ENCODE peak calls at places on chromosome 6, in six cellular contexts. F is IMR-90, L is neuronal stem cell, E is H1, P is mesenchymal stem cell, J is trophoblast cell. V is an unnamed sample.

GRCh38 chr6:109188115-109188411 is 92.8 kb downstream of the CEP57L1 start:
- DNase-seq in F (no peak), L (no peak), E (no peak), P (no peak), J (no peak), V (no peak)

GRCh38 chr6:43274916-43275597 is 23.0 kb upstream of the SLC22A7 start:
- DNase-seq in F (no peak), L (no peak), E (no peak), P (no peak), J (no peak), V (no peak)

GRCh38 chr6:161133973-161134372 is 139.9 kb downstream of the AGPAT4 start:
- DNase-seq in F (no peak), L (no peak), E (no peak), P (no peak), J (no peak), V (no peak)

GRCh38 chr6:24194968-24195700 is 69.1 kb downstream of the NRSN1 start:
- DNase-seq in F (no peak), L (no peak), E (no peak), P (no peak), J (no peak), V (no peak)

GRCh38 chr6:107832146-107833056 is 8.3 kb upstream of the SCML4 start:
- DNase-seq in F (no peak), L (no peak), E (no peak), P (no peak), J (peak), V (no peak)

GRCh38 chr6:99019341-99019740 is 71.6 kb upstream of the FBXL4 start:
- DNase-seq in F (peak), L (no peak), E (no peak), P (no peak), J (no peak), V (no peak)

GRCh38 chr6:79810878-79811277 is 136.5 kb downstream of the ELOVL4 start:
- DNase-seq in F (no peak), L (peak), E (no peak), P (no peak), J (no peak), V (no peak)

GRCh38 chr6:26240157-26240980 is 124.6 kb upstream of the BTN3A2 start:
- DNase-seq in F (peak), L (no peak), E (no peak), P (peak), J (peak), V (peak)

GRCh38 chr6:85995339-85996033 is 352.8 kb upstream of the SYNCRIP start:
- DNase-seq in F (no peak), L (no peak), E (no peak), P (no peak), J (no peak), V (no peak)

GRCh38 chr6:33570806-33571636 is 9.1 kb downstream of the BAK1 start:
- DNase-seq in F (peak), L (peak), E (no peak), P (peak), J (peak), V (peak)

GRCh38 chr6:147903931-147904330 is 395.4 kb downstream of the SAMD5 start:
- DNase-seq in F (no peak), L (no peak), E (no peak), P (no peak), J (no peak), V (no peak)

GRCh38 chr6:128127650-128128049 is 226.8 kb upstream of the THEMIS start:
- DNase-seq in F (no peak), L (no peak), E (no peak), P (no peak), J (no peak), V (no peak)

GRCh38 chr6:148179786-148180185 is 162.9 kb upstream of the SASH1 start:
- DNase-seq in F (peak), L (no peak), E (no peak), P (peak), J (peak), V (no peak)

GRCh38 chr6:168376120-168376519 is 56.5 kb upstream of the DACT2 start:
- DNase-seq in F (no peak), L (no peak), E (no peak), P (no peak), J (no peak), V (no peak)

GRCh38 chr6:30156262-30156599 is 4.8 kb downstream of the TRIM10 start:
- DNase-seq in F (no peak), L (no peak), E (no peak), P (no peak), J (no peak), V (no peak)

DNA sequence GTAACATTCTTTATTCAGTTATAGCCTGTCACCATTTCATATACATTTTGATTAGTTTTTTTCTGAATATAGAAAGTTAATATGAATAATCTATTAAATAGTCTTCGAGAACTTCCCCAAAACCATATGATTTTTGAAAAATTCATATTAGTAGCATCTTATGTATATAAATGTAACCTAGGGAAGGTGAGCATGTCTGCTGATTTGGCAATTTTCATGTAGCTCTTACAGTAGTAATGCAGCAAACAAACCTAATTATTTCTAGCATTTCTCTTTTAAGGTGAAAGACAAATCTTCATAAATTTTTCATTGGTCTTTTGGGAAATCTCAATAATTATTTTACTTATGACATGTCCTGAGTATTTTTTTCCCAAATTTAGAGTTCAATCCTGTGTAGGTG is 939.0 kb downstream of the TBC1D32 start:
- DNase-seq in F (no peak), L (no peak), E (no peak), P (no peak), J (no peak), V (no peak)
- H2AFZ ChIP-seq in F (no peak), L (no peak), E (no peak), P (no peak), J (no peak), V (no peak)

GRCh38 chr6:136823128-136823660 is 802 bp downstream of the PEX7 start:
- DNase-seq in F (no peak), L (no peak), E (no peak), P (no peak), J (no peak), V (no peak)
- H2AK5ac ChIP-seq in F (peak), L (peak), E (peak), P (peak), J (peak), V (no peak)

GRCh38 chr6:163414117-163414366 is 476 bp upstream of the QKI start:
- DNase-seq in F (no peak), L (no peak), E (no peak), P (peak), J (no peak), V (no peak)
- H2AFZ ChIP-seq in F (peak), L (peak), E (no peak), P (no peak), J (no peak), V (no peak)

DNA sequence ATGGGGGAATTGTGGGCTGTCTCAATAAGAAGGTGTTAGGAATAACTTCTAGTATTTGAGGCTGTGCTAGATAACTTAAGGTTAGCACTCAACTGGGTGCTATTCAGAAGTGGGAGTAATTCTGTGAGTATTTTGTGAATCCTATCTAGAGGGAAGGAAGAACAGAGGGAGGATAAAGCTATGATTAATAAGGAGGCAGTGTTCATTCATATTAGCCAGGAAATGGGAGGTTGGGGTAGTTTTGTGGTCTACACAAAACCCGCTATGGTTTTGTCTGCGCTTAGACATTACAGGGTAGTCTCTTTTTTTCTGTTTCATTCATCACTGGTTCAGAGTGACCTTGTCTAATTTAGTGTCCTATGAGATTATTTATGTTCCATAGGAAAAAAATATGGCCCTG is 341.0 kb downstream of the ARHGAP18 start:
- DNase-seq in F (no peak), L (no peak), E (no peak), P (no peak), J (no peak), V (no peak)
- H2AK5ac ChIP-seq in F (no peak), L (no peak), E (no peak), P (no peak), J (no peak), V (no peak)

DNA sequence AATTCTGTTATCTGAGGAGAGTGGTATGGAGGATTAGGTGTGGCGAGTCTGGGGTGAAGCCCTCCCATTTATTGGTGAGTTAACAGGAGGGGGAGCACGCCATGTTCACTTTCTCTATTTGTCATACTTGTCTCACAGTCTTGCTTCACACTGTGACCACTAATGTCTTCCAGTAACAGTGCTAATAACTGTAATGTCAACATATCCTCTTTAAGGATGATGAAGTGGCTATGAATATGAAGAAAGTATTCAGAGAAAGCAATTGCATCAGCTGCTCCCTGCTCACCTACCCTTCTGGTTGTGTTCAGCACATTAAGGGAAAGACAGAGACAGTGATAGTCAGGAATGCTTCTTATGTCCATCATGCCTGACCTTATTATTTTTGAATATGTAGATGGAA is 645.3 kb downstream of the MMUT start:
- DNase-seq in F (peak), L (no peak), E (no peak), P (peak), J (no peak), V (no peak)
- H2AFZ ChIP-seq in F (peak), L (no peak), E (no peak), P (no peak), J (no peak), V (no peak)

V was measured in H9.